ENCODE peak calls at places on chromosomes 6 and 20, in nine cellular contexts. P is mesendoderm; W is heart right ventricle; S is activated CD4-positive, alpha-beta memory T cell treated with anti-CD3 and anti-CD28 coated beads for 36 hours; M is stimulated activated CD4-positive, alpha-beta T cell treated with anti-CD3 and anti-CD28 coated beads, Interleukin-12 subunit alpha, Interleukin-12 subunit beta, amount 100 ng/mL, for 48 hours; H is RWPE1; U is cortex of kidney; J is AG08396; D is stimulated activated naive CD8-positive, alpha-beta T cell treated with anti-CD3 and anti-CD28 coated beads, Interleukin-15, Interleukin-2, amounts not matched to agents 100 U/mL and 50 U/mL, for 24 hours. R is an unnamed sample.

GRCh38 chr6:149317656-149318571 is at the start of gene TAB2:
- DNase-seq in W (no peak), P (peak), M (peak), U (no peak), D (peak), S (peak), H (peak), J (no peak), R (peak)

GRCh38 chr20:31494131-31494530 is 19.0 kb downstream of the REM1 start:
- DNase-seq in W (no peak), H (peak), S (no peak), M (no peak), J (no peak), P (peak), D (no peak), U (no peak), R (no peak)

GRCh38 chr6:105645166-105645565 is 242.3 kb upstream of the PREP start:
- DNase-seq in D (no peak), W (no peak), H (no peak), M (no peak), S (no peak), J (no peak), P (no peak), U (no peak), R (no peak)

GRCh38 chr6:143999406-143999805 is 8.7 kb downstream of the PLAGL1 start:
- DNase-seq in M (no peak), D (no peak), S (no peak), H (no peak), W (no peak), U (no peak), P (no peak), J (peak), R (no peak)

GRCh38 chr20:37230200-37230599 is 31.4 kb downstream of the GHRH start:
- DNase-seq in J (no peak), S (no peak), D (no peak), M (no peak), P (no peak), W (no peak), H (no peak), U (no peak), R (no peak)

GRCh38 chr6:127554435-127555006 is 22.5 kb upstream of the C6orf58 start:
- DNase-seq in P (peak), S (peak), D (peak), J (peak), H (peak), U (no peak), W (no peak), M (peak), R (peak)

GRCh38 chr6:140050232-140050995 is 676.0 kb upstream of the CITED2 start:
- DNase-seq in S (no peak), U (no peak), H (no peak), M (no peak), P (peak), D (no peak), J (no peak), W (no peak), R (no peak)

GRCh38 chr6:138415125-138415524 is 11.1 kb downstream of the HEBP2 start:
- DNase-seq in M (no peak), U (no peak), P (no peak), J (no peak), H (no peak), S (no peak), W (no peak), D (no peak), R (no peak)

GRCh38 chr6:11012295-11012754 is 31.8 kb downstream of the ELOVL2 start:
- DNase-seq in S (no peak), D (no peak), U (no peak), H (no peak), W (no peak), J (no peak), P (no peak), M (no peak), R (no peak)

GRCh38 chr6:89117285-89118108 is at the start of gene SRSF12:
- DNase-seq in S (peak), W (peak), M (peak), J (peak), U (no peak), D (peak), P (peak), H (peak), R (peak)

GRCh38 chr6:150767161-150767560 is 98.3 kb upstream of the MTHFD1L start:
- DNase-seq in D (no peak), W (no peak), H (no peak), J (no peak), U (no peak), M (no peak), P (no peak), S (no peak), R (no peak)

GRCh38 chr6:56450882-56451739 is 191.6 kb downstream of the DST start:
- DNase-seq in D (no peak), U (no peak), M (no peak), P (no peak), J (no peak), S (no peak), H (no peak), W (peak), R (no peak)

GRCh38 chr6:165910184-165910583 is 247.1 kb upstream of the PDE10A start:
- DNase-seq in P (peak), H (no peak), D (no peak), U (no peak), M (no peak), J (peak), S (no peak), W (no peak), R (no peak)